ENCODE peak calls at places on chromosomes 1 and 21, in four cellular contexts. One of them, this sample, is unnamed.

GRCh38 chr1:3423245-3423829 is 31.1 kb upstream of the ARHGEF16 start:
- DNase-seq in heart left ventricle: peak
- DNase-seq in neural progenitor cell: no peak
- DNase-seq in endothelial cell: no peak
- DNase-seq in this sample: no peak

GRCh38 chr1:80293818-80294217 is 1287.3 kb upstream of the ADGRL4 start:
- DNase-seq in heart left ventricle: no peak
- DNase-seq in neural progenitor cell: no peak
- DNase-seq in endothelial cell: no peak
- DNase-seq in this sample: no peak

GRCh38 chr1:159916240-159917051 is 8.9 kb downstream of the TAGLN2 start:
- DNase-seq in heart left ventricle: no peak
- DNase-seq in neural progenitor cell: peak
- DNase-seq in endothelial cell: no peak
- DNase-seq in this sample: peak

GRCh38 chr1:11653101-11653601 is 1.1 kb downstream of the FBXO2 start:
- DNase-seq in heart left ventricle: no peak
- DNase-seq in neural progenitor cell: peak
- DNase-seq in endothelial cell: no peak
- DNase-seq in this sample: no peak

GRCh38 chr1:31617917-31618746 is 643 bp downstream of the HCRTR1 start:
- DNase-seq in heart left ventricle: peak
- DNase-seq in neural progenitor cell: peak
- DNase-seq in endothelial cell: peak
- DNase-seq in this sample: peak

GRCh38 chr1:32321712-32322291 is 14.2 kb downstream of the MARCKSL1 start:
- DNase-seq in heart left ventricle: no peak
- DNase-seq in neural progenitor cell: no peak
- DNase-seq in endothelial cell: no peak
- DNase-seq in this sample: no peak

GRCh38 chr1:85396194-85396593 is 68.8 kb downstream of the DDAH1 start:
- DNase-seq in heart left ventricle: no peak
- DNase-seq in neural progenitor cell: no peak
- DNase-seq in endothelial cell: no peak
- DNase-seq in this sample: no peak

GRCh38 chr1:2854151-2854550 is 52.7 kb upstream of the TTC34 start:
- DNase-seq in heart left ventricle: no peak
- DNase-seq in neural progenitor cell: no peak
- DNase-seq in endothelial cell: no peak
- DNase-seq in this sample: no peak

GRCh38 chr1:100736324-100736723 is 16.8 kb downstream of the VCAM1 start:
- DNase-seq in heart left ventricle: no peak
- DNase-seq in neural progenitor cell: no peak
- DNase-seq in endothelial cell: no peak
- DNase-seq in this sample: no peak

GRCh38 chr1:21046132-21046531 is 130.6 kb downstream of the EIF4G3 start:
- DNase-seq in heart left ventricle: no peak
- DNase-seq in neural progenitor cell: no peak
- DNase-seq in endothelial cell: no peak
- DNase-seq in this sample: no peak

GRCh38 chr1:202200669-202201068 is 7.1 kb downstream of the LGR6 start:
- DNase-seq in heart left ventricle: peak
- DNase-seq in neural progenitor cell: no peak
- DNase-seq in endothelial cell: no peak
- DNase-seq in this sample: no peak

GRCh38 chr1:64139877-64140276 is 63.5 kb upstream of the UBE2U start:
- DNase-seq in heart left ventricle: no peak
- DNase-seq in neural progenitor cell: no peak
- DNase-seq in endothelial cell: no peak
- DNase-seq in this sample: no peak

GRCh38 chr1:113759341-113760101 is at the start of gene PHTF1:
- DNase-seq in heart left ventricle: peak
- DNase-seq in neural progenitor cell: peak
- DNase-seq in endothelial cell: peak
- DNase-seq in this sample: no peak

GRCh38 chr1:160904783-160905616 is 20.0 kb upstream of the ITLN1 start:
- DNase-seq in heart left ventricle: no peak
- DNase-seq in neural progenitor cell: no peak
- DNase-seq in endothelial cell: no peak
- DNase-seq in this sample: no peak

GRCh38 chr1:197066719-197067456 is at the start of gene F13B:
- DNase-seq in heart left ventricle: no peak
- DNase-seq in neural progenitor cell: no peak
- DNase-seq in endothelial cell: no peak
- DNase-seq in this sample: no peak

GRCh38 chr1:181175955-181176354 is 87.5 kb downstream of the IER5 start:
- DNase-seq in heart left ventricle: no peak
- DNase-seq in neural progenitor cell: no peak
- DNase-seq in endothelial cell: no peak
- DNase-seq in this sample: no peak

GRCh38 chr1:201456499-201457309 is 12.3 kb downstream of the PHLDA3 start:
- DNase-seq in heart left ventricle: peak
- DNase-seq in neural progenitor cell: peak
- DNase-seq in endothelial cell: no peak
- DNase-seq in this sample: no peak

GRCh38 chr1:52633291-52633754 is 355 bp downstream of the SHISAL2A start:
- DNase-seq in heart left ventricle: no peak
- DNase-seq in neural progenitor cell: peak
- DNase-seq in endothelial cell: peak
- DNase-seq in this sample: no peak

GRCh38 chr1:19327301-19327700 is 15.2 kb downstream of the SLC66A1 start:
- DNase-seq in heart left ventricle: no peak
- DNase-seq in neural progenitor cell: no peak
- DNase-seq in endothelial cell: no peak
- DNase-seq in this sample: no peak

GRCh38 chr1:215583185-215583692 is 16.1 kb downstream of the KCTD3 start:
- DNase-seq in heart left ventricle: no peak
- DNase-seq in neural progenitor cell: no peak
- DNase-seq in endothelial cell: no peak
- DNase-seq in this sample: no peak

GRCh38 chr1:222654849-222655248 is 37.0 kb downstream of the MIA3 start:
- DNase-seq in heart left ventricle: peak
- DNase-seq in neural progenitor cell: no peak
- DNase-seq in endothelial cell: no peak
- DNase-seq in this sample: no peak

GRCh38 chr1:235703516-235703915 is 53.9 kb upstream of the GNG4 start:
- DNase-seq in heart left ventricle: no peak
- DNase-seq in neural progenitor cell: no peak
- DNase-seq in endothelial cell: no peak
- DNase-seq in this sample: no peak

GRCh38 chr1:117527566-117528102 is 78.2 kb upstream of the TENT5C start:
- DNase-seq in heart left ventricle: no peak
- DNase-seq in neural progenitor cell: no peak
- DNase-seq in endothelial cell: no peak
- DNase-seq in this sample: no peak

GRCh38 chr21:32350211-32350980 is 42.4 kb downstream of the URB1 start:
- DNase-seq in heart left ventricle: no peak
- DNase-seq in neural progenitor cell: no peak
- DNase-seq in endothelial cell: no peak
- DNase-seq in this sample: no peak

GRCh38 chr1:65679773-65680172 is 112.9 kb upstream of the PDE4B start:
- DNase-seq in heart left ventricle: no peak
- DNase-seq in neural progenitor cell: no peak
- DNase-seq in endothelial cell: no peak
- DNase-seq in this sample: no peak

GRCh38 chr1:57337623-57338022 is 86.2 kb downstream of the DAB1 start:
- DNase-seq in heart left ventricle: no peak
- DNase-seq in neural progenitor cell: no peak
- DNase-seq in endothelial cell: no peak
- DNase-seq in this sample: no peak

GRCh38 chr1:73722055-73722454 is 475.9 kb downstream of the LRRIQ3 start:
- DNase-seq in heart left ventricle: no peak
- DNase-seq in neural progenitor cell: no peak
- DNase-seq in endothelial cell: no peak
- DNase-seq in this sample: no peak

GRCh38 chr1:164683235-164683634 is 124.3 kb downstream of the PBX1 start:
- DNase-seq in heart left ventricle: no peak
- DNase-seq in neural progenitor cell: no peak
- DNase-seq in endothelial cell: no peak
- DNase-seq in this sample: no peak

GRCh38 chr1:150484431-150484830 is 2.8 kb upstream of the TARS2 start:
- DNase-seq in heart left ventricle: no peak
- DNase-seq in neural progenitor cell: no peak
- DNase-seq in endothelial cell: no peak
- DNase-seq in this sample: no peak

GRCh38 chr1:7768583-7768982 is 2.5 kb upstream of the VAMP3 start:
- DNase-seq in heart left ventricle: no peak
- DNase-seq in neural progenitor cell: no peak
- DNase-seq in endothelial cell: no peak
- DNase-seq in this sample: no peak

GRCh38 chr1:204456826-204457361 is 37.7 kb downstream of the PIK3C2B start:
- DNase-seq in heart left ventricle: peak
- DNase-seq in neural progenitor cell: peak
- DNase-seq in endothelial cell: no peak
- DNase-seq in this sample: no peak

GRCh38 chr1:187605736-187606135 is 777.0 kb downstream of the PLA2G4A start:
- DNase-seq in heart left ventricle: no peak
- DNase-seq in neural progenitor cell: peak
- DNase-seq in endothelial cell: no peak
- DNase-seq in this sample: no peak

GRCh38 chr1:111221633-111222286 is 5.8 kb upstream of the CHI3L2 start:
- DNase-seq in heart left ventricle: no peak
- DNase-seq in neural progenitor cell: no peak
- DNase-seq in endothelial cell: no peak
- DNase-seq in this sample: no peak

GRCh38 chr21:14243877-14244276 is 27.9 kb downstream of the RBM11 start:
- DNase-seq in heart left ventricle: no peak
- DNase-seq in neural progenitor cell: no peak
- DNase-seq in endothelial cell: no peak
- DNase-seq in this sample: no peak

GRCh38 chr21:41894922-41895557 is 15.9 kb upstream of the PRDM15 start:
- DNase-seq in heart left ventricle: no peak
- DNase-seq in neural progenitor cell: no peak
- DNase-seq in endothelial cell: no peak
- DNase-seq in this sample: no peak

GRCh38 chr1:16145988-16146887 is 9.6 kb downstream of the EPHA2 start:
- DNase-seq in heart left ventricle: peak
- DNase-seq in neural progenitor cell: peak
- DNase-seq in endothelial cell: peak
- DNase-seq in this sample: no peak

GRCh38 chr1:188590641-188591040 is 1761.9 kb downstream of the PLA2G4A start:
- DNase-seq in heart left ventricle: no peak
- DNase-seq in neural progenitor cell: no peak
- DNase-seq in endothelial cell: no peak
- DNase-seq in this sample: no peak

DNA sequence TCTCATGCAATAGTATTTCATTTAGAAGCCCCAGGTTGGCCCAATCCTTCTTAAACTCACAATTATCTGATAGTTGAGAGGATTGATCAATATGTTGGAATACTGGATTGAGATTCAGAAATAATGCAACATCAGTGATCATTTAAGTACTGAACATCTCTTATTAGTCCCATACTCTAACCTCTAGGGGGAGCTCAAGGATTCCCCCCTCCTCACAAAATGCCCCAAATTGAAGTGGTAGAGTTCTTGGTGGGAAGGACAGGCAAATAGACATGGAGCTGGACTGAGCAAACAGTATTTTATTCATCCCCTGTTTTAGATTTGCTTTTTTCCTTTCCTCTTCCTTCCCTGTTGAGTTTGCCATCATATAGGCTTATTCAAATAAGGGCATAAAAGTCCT is 62.8 kb downstream of the NGF start:
- DNase-seq in heart left ventricle: no peak
- DNase-seq in neural progenitor cell: peak
- DNase-seq in endothelial cell: no peak
- DNase-seq in this sample: no peak
- TF ChIP-seq CTCF in heart left ventricle: peak
- TF ChIP-seq CTCF in neural progenitor cell: peak
- TF ChIP-seq CTCF in endothelial cell: peak
- TF ChIP-seq CTCF in this sample: peak

GRCh38 chr1:88302843-88303486 is 381.1 kb upstream of the PKN2 start:
- DNase-seq in heart left ventricle: peak
- DNase-seq in neural progenitor cell: peak
- DNase-seq in endothelial cell: peak
- DNase-seq in this sample: no peak
- TF ChIP-seq CTCF in heart left ventricle: peak
- TF ChIP-seq CTCF in neural progenitor cell: peak
- TF ChIP-seq CTCF in endothelial cell: peak
- TF ChIP-seq CTCF in this sample: peak

DNA sequence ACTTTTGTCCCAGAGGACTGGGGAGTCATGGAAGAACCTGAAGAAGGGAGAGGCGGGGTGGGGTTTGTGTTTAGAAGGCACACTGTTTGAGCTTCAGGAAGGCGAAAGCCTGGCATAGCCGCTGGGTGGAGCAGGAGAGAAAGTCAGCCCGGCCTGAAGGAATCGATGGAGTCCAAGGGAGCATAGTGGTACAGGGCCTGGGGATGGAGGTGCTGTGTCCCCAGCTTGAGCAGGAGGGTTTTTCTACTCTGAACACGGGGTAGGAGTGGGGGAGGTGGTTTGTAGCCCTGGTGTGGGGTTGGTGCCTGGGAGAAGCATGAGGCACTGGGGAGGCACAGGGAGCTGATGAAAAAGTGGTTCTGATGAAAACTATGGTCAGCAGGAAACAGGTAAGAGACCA is 4.7 kb upstream of the CCDC24 start:
- DNase-seq in heart left ventricle: no peak
- DNase-seq in neural progenitor cell: no peak
- DNase-seq in endothelial cell: no peak
- DNase-seq in this sample: no peak
- TF ChIP-seq CTCF in heart left ventricle: no peak
- TF ChIP-seq CTCF in neural progenitor cell: no peak
- TF ChIP-seq CTCF in endothelial cell: no peak
- TF ChIP-seq CTCF in this sample: no peak

GRCh38 chr1:34156739-34157138 is 8.3 kb downstream of the CSMD2 start:
- DNase-seq in heart left ventricle: no peak
- DNase-seq in neural progenitor cell: no peak
- DNase-seq in endothelial cell: no peak
- DNase-seq in this sample: no peak
- TF ChIP-seq CTCF in heart left ventricle: no peak
- TF ChIP-seq CTCF in neural progenitor cell: peak
- TF ChIP-seq CTCF in endothelial cell: no peak
- TF ChIP-seq CTCF in this sample: no peak